ENCODE peak calls at places on chromosomes 16 and 17, in eight cellular contexts. H is stimulated activated CD4-positive, alpha-beta T cell treated with anti-CD3 and anti-CD28 coated beads, Interleukin-1b, Interleukin-23, amount 100 ng/mL, for 1 hour; M is naive thymus-derived CD8-positive, alpha-beta T cell; B is activated CD4-positive, CD25-positive, alpha-beta regulatory T cell; T is activated effector memory CD4-positive, alpha-beta T cell treated with Interleukin-2 at 50 U/mL for 16 hours; V is EH; A is AG04450; G is T-helper 22 cell. O is an unnamed sample.
A peak's percentile ranks its signal among the peaks of the same experiment; 100 is the strongest.

GRCh38 chr17:35081638-35082037 is 18.1 kb upstream of the RFFL start:
- DNase-seq in H (no peak), M (no peak), B (no peak), T (no peak), V (no peak), A (no peak), G (no peak), O (no peak)

GRCh38 chr16:20763461-20764232 is at the start of gene ACSM3:
- DNase-seq in H (peak; percentile 19), M (peak; percentile 59), B (peak; percentile 24), T (peak; percentile 51), V (peak; percentile 82), A (peak; percentile 59), G (peak; percentile 47), O (peak; percentile 68)

GRCh38 chr17:48547839-48548686 is 3.2 kb upstream of the HOXB2 start:
- DNase-seq in H (no peak), M (no peak), B (no peak), T (peak; percentile 24), V (no peak), A (no peak), G (peak; percentile 45), O (no peak)

GRCh38 chr17:58691701-58692238 is at the start of gene TEX14:
- DNase-seq in H (no peak), M (no peak), B (no peak), T (no peak), V (no peak), A (no peak), G (no peak), O (no peak)

GRCh38 chr17:79974786-79975497 is 60.7 kb downstream of the TBC1D16 start:
- DNase-seq in H (no peak), M (no peak), B (no peak), T (no peak), V (no peak), A (no peak), G (no peak), O (no peak)

GRCh38 chr16:53131363-53132071 is 76.7 kb downstream of the CHD9 start:
- DNase-seq in H (no peak), M (peak; percentile 44), B (peak; percentile 21), T (peak; percentile 21), V (peak; percentile 69), A (no peak), G (peak; percentile 53), O (peak; percentile 73)

GRCh38 chr17:40086150-40087044 is 14.0 kb downstream of the NR1D1 start:
- DNase-seq in H (no peak), M (peak; percentile 44), B (peak; percentile 66), T (no peak), V (peak; percentile 52), A (no peak), G (no peak), O (no peak)

GRCh38 chr17:36849871-36850348 is 87.4 kb upstream of the LHX1 start:
- DNase-seq in H (no peak), M (no peak), B (peak; percentile 8), T (no peak), V (peak; percentile 86), A (no peak), G (no peak), O (no peak)

GRCh38 chr16:53711390-53711789 is 7.4 kb downstream of the FTO start:
- DNase-seq in H (no peak), M (no peak), B (no peak), T (no peak), V (no peak), A (no peak), G (no peak), O (no peak)

GRCh38 chr16:66326995-66327513 is 39.4 kb upstream of the CDH5 start:
- DNase-seq in H (no peak), M (no peak), B (no peak), T (no peak), V (no peak), A (no peak), G (no peak), O (no peak)

GRCh38 chr17:65742433-65743312 is 181.2 kb upstream of the AXIN2 start:
- DNase-seq in H (no peak), M (no peak), B (no peak), T (no peak), V (peak; percentile 92), A (peak; percentile 48), G (no peak), O (no peak)

GRCh38 chr17:352421-353212 is at the start of gene RPH3AL:
- DNase-seq in H (no peak), M (no peak), B (no peak), T (no peak), V (peak; percentile 40), A (no peak), G (no peak), O (peak; percentile 70)

GRCh38 chr16:29820730-29821662 is 734 bp downstream of the MVP start:
- DNase-seq in H (no peak), M (peak; percentile 36), B (peak; percentile 22), T (peak; percentile 24), V (peak; percentile 47), A (no peak), G (peak; percentile 40), O (no peak)

GRCh38 chr17:11742891-11743290 is 144.6 kb downstream of the DNAH9 start:
- DNase-seq in H (no peak), M (no peak), B (no peak), T (no peak), V (no peak), A (no peak), G (no peak), O (no peak)

GRCh38 chr16:76081936-76082335 is 195.3 kb upstream of the CNTNAP4 start:
- DNase-seq in H (no peak), M (no peak), B (no peak), T (no peak), V (no peak), A (no peak), G (no peak), O (no peak)

GRCh38 chr17:74951680-74952421 is 16.2 kb downstream of the OTOP3 start:
- DNase-seq in H (no peak), M (no peak), B (no peak), T (no peak), V (no peak), A (no peak), G (no peak), O (no peak)

GRCh38 chr17:17712268-17712924 is 31.1 kb downstream of the RAI1 start:
- DNase-seq in H (no peak), M (no peak), B (no peak), T (no peak), V (peak; percentile 87), A (peak; percentile 80), G (no peak), O (no peak)